ENCODE peak calls at places on chromosomes 11 and 22, in nine cellular contexts. X is kidney tubule cell, A is LoVo, D is kidney glomerular epithelial cell, R is activated gamma-delta T cell treated with Interleukin-2 at 50 U/mL for 16 hours, K is T follicular helper cell, B is cardiac muscle cell, F is pulmonary artery endothelial cell, S is NCI-H460. I is an unnamed sample.

GRCh38 chr22:50498322-50498861 is 9.1 kb downstream of the LMF2 start:
- DNase-seq in R (peak; percentile 69), B (peak; percentile 86), S (peak; percentile 61), D (peak; percentile 63), F (no peak), X (peak; percentile 77), A (peak; percentile 26), K (peak; percentile 56), I (no peak)

GRCh38 chr11:3134651-3135490 is 30.2 kb downstream of the OSBPL5 start:
- DNase-seq in K (no peak), S (no peak), B (no peak), A (no peak), F (no peak), X (no peak), R (no peak), D (no peak), I (no peak)

GRCh38 chr11:75771646-75772410 is 3.2 kb downstream of the DGAT2 start:
- DNase-seq in B (no peak), K (no peak), D (no peak), S (no peak), F (no peak), X (peak; percentile 44), A (no peak), R (no peak), I (no peak)

GRCh38 chr11:69115586-69116560 is 39.9 kb upstream of the SMIM38 start:
- DNase-seq in R (no peak), B (no peak), S (peak; percentile 36), X (peak; percentile 72), A (no peak), K (no peak), D (no peak), F (no peak), I (no peak)

GRCh38 chr11:2524446-2525165 is 79.8 kb downstream of the KCNQ1 start:
- DNase-seq in X (no peak), R (peak; percentile 1), A (no peak), B (no peak), F (no peak), D (no peak), S (no peak), K (no peak), I (no peak)

GRCh38 chr22:25488244-25489020 is 76.0 kb upstream of the GRK3 start:
- DNase-seq in B (peak; percentile 79), K (no peak), R (no peak), D (peak; percentile 99), S (peak; percentile 17), X (peak; percentile 92), F (peak; percentile 13), A (peak; percentile 82), I (peak; percentile 6)

GRCh38 chr11:125140251-125140650 is 24.3 kb upstream of the PKNOX2 start:
- DNase-seq in S (no peak), B (no peak), R (no peak), A (no peak), X (no peak), D (no peak), F (no peak), K (no peak), I (no peak)

GRCh38 chr22:37303821-37304274 is 21.5 kb downstream of the CYTH4 start:
- DNase-seq in R (peak; percentile 42), S (no peak), D (peak; percentile 79), F (peak; percentile 35), B (no peak), A (no peak), X (peak; percentile 83), K (no peak), I (no peak)

GRCh38 chr22:25749420-25750169 is 7.6 kb downstream of the MYO18B start:
- DNase-seq in R (no peak), B (no peak), F (no peak), A (no peak), K (no peak), X (no peak), S (no peak), D (no peak), I (no peak)

GRCh38 chr11:115439385-115439784 is 64.8 kb downstream of the CADM1 start:
- DNase-seq in S (no peak), B (no peak), X (peak; percentile 69), D (no peak), K (no peak), F (no peak), R (no peak), A (no peak), I (no peak)

GRCh38 chr11:6855971-6856542 is 6.8 kb upstream of the OR10A2 start:
- DNase-seq in K (no peak), B (no peak), F (no peak), S (no peak), R (no peak), A (peak; percentile 8), X (peak; percentile 79), D (peak; percentile 52), I (no peak)

GRCh38 chr11:441418-442274 is at the start of gene ANO9:
- DNase-seq in K (peak; percentile 43), X (peak; percentile 71), B (peak; percentile 17), R (peak; percentile 54), S (no peak), F (no peak), A (peak; percentile 71), D (no peak), I (no peak)

GRCh38 chr11:69393178-69393832 is 88.2 kb upstream of the LINC01488 start:
- DNase-seq in K (no peak), A (no peak), R (no peak), B (no peak), X (no peak), F (no peak), D (no peak), S (no peak), I (no peak)

GRCh38 chr22:27370281-27370680 is 431.3 kb downstream of the MN1 start:
- DNase-seq in K (no peak), D (no peak), S (no peak), F (no peak), A (no peak), R (no peak), X (peak; percentile 34), B (no peak), I (no peak)

GRCh38 chr22:45441158-45441557 is 27.7 kb downstream of the RIBC2 start:
- DNase-seq in B (peak; percentile 80), D (peak; percentile 33), X (peak; percentile 62), F (no peak), A (peak; percentile 66), R (no peak), K (no peak), S (peak; percentile 40), I (peak; percentile 20)

GRCh38 chr11:1530686-1531256 is 41.3 kb downstream of the DUSP8 start:
- DNase-seq in R (no peak), S (no peak), X (no peak), D (no peak), A (no peak), K (no peak), B (no peak), F (no peak), I (no peak)

GRCh38 chr11:95699631-95700470 is 89.7 kb downstream of the FAM76B start:
- DNase-seq in R (no peak), K (no peak), A (no peak), S (no peak), B (no peak), F (no peak), X (no peak), D (no peak), I (no peak)

GRCh38 chr22:42801537-42802165 is 55.4 kb downstream of the ARFGAP3 start:
- DNase-seq in R (no peak), A (no peak), B (no peak), X (no peak), F (no peak), D (no peak), S (no peak), K (no peak), I (no peak)

GRCh38 chr11:99489561-99489960 is 468.8 kb downstream of the CNTN5 start:
- DNase-seq in S (no peak), B (no peak), X (no peak), K (no peak), R (no peak), F (no peak), A (no peak), D (no peak), I (no peak)

GRCh38 chr22:37880668-37881440 is 25.2 kb upstream of the MICALL1 start:
- DNase-seq in X (no peak), K (no peak), B (no peak), D (no peak), F (peak; percentile 26), A (no peak), S (no peak), R (no peak), I (no peak)

GRCh38 chr11:47565340-47566165 is at the start of gene PTPMT1:
- DNase-seq in X (peak; percentile 78), S (no peak), A (peak; percentile 73), R (peak; percentile 54), F (no peak), K (peak; percentile 26), D (peak; percentile 16), B (peak; percentile 89), I (peak; percentile 35)

GRCh38 chr22:36398602-36399472 is 11.1 kb upstream of the MYH9 start:
- DNase-seq in B (no peak), R (no peak), F (peak; percentile 80), D (peak; percentile 98), X (peak; percentile 96), S (no peak), A (no peak), K (no peak), I (no peak)

GRCh38 chr11:69726019-69726418 is 22.2 kb upstream of the FGF19 start:
- DNase-seq in D (no peak), K (no peak), X (no peak), F (no peak), R (no peak), B (no peak), A (no peak), S (no peak), I (no peak)

GRCh38 chr11:47233989-47234668 is 14.5 kb downstream of the ACP2 start:
- DNase-seq in B (no peak), D (no peak), X (peak; percentile 46), F (no peak), R (no peak), A (no peak), S (peak; percentile 54), K (no peak), I (peak; percentile 76)

GRCh38 chr22:46696225-46696518 is 41.9 kb downstream of the CERK start:
- DNase-seq in K (no peak), R (no peak), D (no peak), S (no peak), B (no peak), A (no peak), X (no peak), F (no peak), I (no peak)

GRCh38 chr11:60762851-60763691 is 6.4 kb downstream of the MS4A15 start:
- DNase-seq in F (no peak), B (peak; percentile 47), D (no peak), S (peak; percentile 13), A (no peak), X (peak; percentile 5), K (no peak), R (no peak), I (no peak)

GRCh38 chr22:23834830-23835772 is 3.7 kb downstream of the DERL3 start:
- DNase-seq in F (no peak), S (no peak), D (no peak), R (no peak), X (no peak), K (no peak), A (no peak), B (no peak), I (no peak)

GRCh38 chr11:78586452-78587046 is 11.9 kb upstream of the NARS2 start:
- DNase-seq in D (no peak), K (no peak), A (peak; percentile 22), R (no peak), S (peak; percentile 15), X (peak; percentile 45), B (no peak), F (no peak), I (no peak)

GRCh38 chr11:2257023-2257700 is 13.2 kb downstream of the ASCL2 start:
- DNase-seq in B (no peak), F (no peak), X (no peak), D (no peak), R (no peak), A (no peak), S (no peak), K (no peak), I (no peak)

GRCh38 chr22:24953294-24954113 is 988 bp downstream of the KIAA1671 start:
- DNase-seq in S (no peak), A (no peak), D (peak; percentile 19), X (peak; percentile 32), B (peak; percentile 50), R (no peak), F (no peak), K (no peak), I (no peak)

GRCh38 chr11:79221417-79222130 is 219.3 kb downstream of the TENM4 start:
- DNase-seq in S (no peak), K (no peak), B (no peak), D (no peak), A (no peak), R (no peak), X (no peak), F (no peak), I (no peak)